ENCODE peak calls at places on chromosomes 12 and 14, in six cellular contexts. Q, I, H, C, M and B are unnamed samples.

GRCh38 chr12:109033239-109034196 is 12.7 kb upstream of the SVOP start:
- DNase-seq in I (no peak), Q (no peak), C (peak; percentile 36), H (no peak), M (no peak), B (no peak)

GRCh38 chr12:124915249-124916236 is 1.1 kb upstream of the UBC start:
- DNase-seq in H (peak; percentile 50), M (peak; percentile 70), I (no peak), C (peak; percentile 43), Q (peak; percentile 80), B (peak; percentile 59)

GRCh38 chr12:115871714-115872113 is 405.8 kb downstream of the MED13L start:
- DNase-seq in Q (peak; percentile 53), H (no peak), I (no peak), M (peak; percentile 24), C (peak; percentile 57), B (peak; percentile 23)

GRCh38 chr14:87829543-87829942 is 163.4 kb downstream of the GALC start:
- DNase-seq in Q (no peak), M (no peak), H (no peak), I (no peak), C (no peak), B (no peak)

GRCh38 chr12:113244015-113244983 is 23.0 kb downstream of the TPCN1 start:
- DNase-seq in Q (peak; percentile 82), H (peak; percentile 75), C (no peak), M (peak; percentile 59), I (no peak), B (peak; percentile 69)

GRCh38 chr14:105196228-105196960 is 15.3 kb upstream of the NUDT14 start:
- DNase-seq in C (no peak), Q (no peak), M (no peak), I (no peak), H (peak; percentile 68), B (no peak)

GRCh38 chr12:116780942-116781341 is 42.8 kb downstream of the RNFT2 start:
- DNase-seq in M (no peak), Q (no peak), C (no peak), H (no peak), I (no peak), B (no peak)

GRCh38 chr14:58171090-58171489 is 19.1 kb upstream of the ARMH4 start:
- DNase-seq in Q (peak; percentile 69), I (peak; percentile 43), M (peak; percentile 86), H (peak; percentile 71), C (peak; percentile 92), B (peak; percentile 85)

GRCh38 chr12:124422570-124423523 is 128.0 kb downstream of the RFLNA start:
- DNase-seq in H (peak; percentile 90), C (peak; percentile 87), M (peak; percentile 93), I (peak; percentile 84), Q (peak; percentile 94), B (peak; percentile 98)

GRCh38 chr14:31388687-31389413 is 31.5 kb downstream of the HEATR5A start:
- DNase-seq in H (no peak), M (peak; percentile 70), C (peak; percentile 71), I (no peak), Q (no peak), B (peak; percentile 55)

GRCh38 chr14:102417118-102417517 is 54.4 kb downstream of the TECPR2 start:
- DNase-seq in M (no peak), H (no peak), I (no peak), C (no peak), Q (no peak), B (no peak)

GRCh38 chr14:68263563-68264350 is 444.2 kb downstream of the RAD51B start:
- DNase-seq in Q (no peak), H (peak; percentile 84), M (no peak), I (no peak), C (peak; percentile 24), B (peak; percentile 51)

GRCh38 chr12:124036117-124037109 is 63.4 kb downstream of the ZNF664 start:
- DNase-seq in H (peak; percentile 60), Q (peak; percentile 32), I (peak; percentile 15), C (peak; percentile 58), M (peak; percentile 60), B (peak; percentile 58)

GRCh38 chr14:103205541-103205906 is 82.3 kb downstream of the TNFAIP2 start:
- DNase-seq in C (no peak), Q (no peak), M (no peak), H (no peak), I (no peak), B (peak; percentile 26)

GRCh38 chr12:117854339-117855012 is 114.3 kb downstream of the KSR2 start:
- DNase-seq in H (peak; percentile 52), M (peak; percentile 58), I (no peak), Q (peak; percentile 63), C (peak; percentile 52), B (peak; percentile 33)

GRCh38 chr12:28265435-28266042 is 75.3 kb downstream of the CCDC91 start:
- DNase-seq in I (no peak), C (no peak), Q (no peak), H (no peak), M (no peak), B (no peak)

GRCh38 chr12:28237423-28237822 is 47.2 kb downstream of the CCDC91 start:
- DNase-seq in I (no peak), M (peak; percentile 24), Q (no peak), H (no peak), C (no peak), B (no peak)

GRCh38 chr14:28709571-28710305 is 56.8 kb upstream of the FOXG1 start:
- DNase-seq in M (no peak), I (no peak), Q (no peak), H (no peak), C (no peak), B (no peak)

GRCh38 chr12:128606970-128607369 is 216.8 kb downstream of the SLC15A4 start:
- DNase-seq in H (no peak), Q (peak; percentile 32), C (no peak), M (no peak), I (no peak), B (no peak)

GRCh38 chr12:92270501-92270900 is 124.9 kb upstream of the BTG1 start:
- DNase-seq in M (no peak), H (no peak), C (no peak), Q (no peak), I (no peak), B (no peak)

GRCh38 chr12:92272301-92272964 is 126.8 kb upstream of the BTG1 start:
- DNase-seq in H (no peak), M (no peak), Q (no peak), C (no peak), I (no peak), B (no peak)

GRCh38 chr12:92275443-92276154 is 130.0 kb upstream of the BTG1 start:
- DNase-seq in C (no peak), H (no peak), M (no peak), Q (no peak), I (no peak), B (no peak)

DNA sequence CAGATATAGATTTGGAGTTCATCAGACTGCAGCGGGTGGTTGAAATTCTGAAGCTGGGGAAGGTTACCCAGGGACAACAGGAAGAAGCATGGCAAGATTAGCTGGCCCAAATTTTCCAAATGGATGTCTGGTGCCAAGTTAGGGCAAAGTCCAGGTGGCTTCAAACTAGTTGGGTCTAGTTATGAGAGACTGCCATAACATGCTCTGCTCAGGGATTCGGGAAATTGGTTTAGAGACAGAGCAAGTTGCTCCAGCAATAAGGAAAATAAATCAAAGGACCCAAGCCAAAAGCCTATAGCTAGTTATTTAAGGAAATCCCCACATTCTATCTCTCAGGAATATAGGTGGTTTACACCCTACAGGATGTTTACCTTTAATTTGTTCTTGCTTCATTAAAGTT is 125.7 kb upstream of the BTG1 start:
- DNase-seq in M (no peak), I (no peak), Q (peak; percentile 62), C (no peak), H (no peak), B (no peak)
- H3K4me3 ChIP-seq in M (no peak overlapping the region), I (no peak overlapping the region), Q (no peak overlapping the region), C (no peak overlapping the region), H (no peak overlapping the region), B (no peak overlapping the region)

GRCh38 chr14:21768116-21768874 is 94.7 kb upstream of the OR4E1 start:
- DNase-seq in Q (no peak), H (peak; percentile 38), M (peak; percentile 23), C (peak; percentile 34), I (no peak), B (peak; percentile 4)
- TF ChIP-seq CTCF in Q (peak; percentile 34), H (peak; percentile 46), M (peak; percentile 45), C (peak; percentile 49), I (peak; percentile 39), B (peak; percentile 24)

DNA sequence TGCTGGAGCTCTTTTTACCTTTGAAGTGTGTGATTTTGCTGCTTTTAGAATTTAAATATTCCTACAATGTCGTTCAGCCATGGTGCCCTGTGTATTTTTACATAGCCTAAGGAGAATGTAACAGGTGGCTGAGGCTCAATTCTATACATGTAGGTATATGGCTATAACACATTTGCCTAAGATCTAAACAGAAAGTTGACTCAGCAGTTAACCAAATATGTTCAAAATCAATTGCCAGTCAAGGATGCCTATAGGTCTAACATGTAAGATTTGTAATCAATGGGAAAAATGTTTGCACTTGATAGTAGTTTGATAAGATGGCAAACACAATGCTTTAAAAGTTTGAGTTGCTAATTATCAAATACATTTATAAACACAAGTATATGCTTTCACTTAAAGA is 8.2 kb downstream of the PAWR start:
- DNase-seq in I (no peak), C (no peak), Q (no peak), H (no peak), M (no peak), B (no peak)
- H3K4me3 ChIP-seq in I (no peak overlapping the region), C (no peak overlapping the region), Q (no peak overlapping the region), H (no peak overlapping the region), M (no peak overlapping the region), B (no peak overlapping the region)

GRCh38 chr14:25041484-25041883 is 8.5 kb downstream of the STXBP6 start:
- DNase-seq in C (no peak), Q (no peak), I (no peak), M (no peak), H (no peak), B (no peak)

GRCh38 chr14:25041898-25042297 is 8.0 kb downstream of the STXBP6 start:
- DNase-seq in M (no peak), Q (no peak), I (no peak), C (no peak), H (no peak), B (peak; percentile 12)

GRCh38 chr14:25039933-25040332 is 10.0 kb downstream of the STXBP6 start:
- DNase-seq in I (no peak), M (no peak), Q (no peak), C (no peak), H (no peak), B (no peak)

GRCh38 chr14:25044299-25044698 is 5.6 kb downstream of the STXBP6 start:
- DNase-seq in C (no peak), H (no peak), M (no peak), I (no peak), Q (no peak), B (no peak)

DNA sequence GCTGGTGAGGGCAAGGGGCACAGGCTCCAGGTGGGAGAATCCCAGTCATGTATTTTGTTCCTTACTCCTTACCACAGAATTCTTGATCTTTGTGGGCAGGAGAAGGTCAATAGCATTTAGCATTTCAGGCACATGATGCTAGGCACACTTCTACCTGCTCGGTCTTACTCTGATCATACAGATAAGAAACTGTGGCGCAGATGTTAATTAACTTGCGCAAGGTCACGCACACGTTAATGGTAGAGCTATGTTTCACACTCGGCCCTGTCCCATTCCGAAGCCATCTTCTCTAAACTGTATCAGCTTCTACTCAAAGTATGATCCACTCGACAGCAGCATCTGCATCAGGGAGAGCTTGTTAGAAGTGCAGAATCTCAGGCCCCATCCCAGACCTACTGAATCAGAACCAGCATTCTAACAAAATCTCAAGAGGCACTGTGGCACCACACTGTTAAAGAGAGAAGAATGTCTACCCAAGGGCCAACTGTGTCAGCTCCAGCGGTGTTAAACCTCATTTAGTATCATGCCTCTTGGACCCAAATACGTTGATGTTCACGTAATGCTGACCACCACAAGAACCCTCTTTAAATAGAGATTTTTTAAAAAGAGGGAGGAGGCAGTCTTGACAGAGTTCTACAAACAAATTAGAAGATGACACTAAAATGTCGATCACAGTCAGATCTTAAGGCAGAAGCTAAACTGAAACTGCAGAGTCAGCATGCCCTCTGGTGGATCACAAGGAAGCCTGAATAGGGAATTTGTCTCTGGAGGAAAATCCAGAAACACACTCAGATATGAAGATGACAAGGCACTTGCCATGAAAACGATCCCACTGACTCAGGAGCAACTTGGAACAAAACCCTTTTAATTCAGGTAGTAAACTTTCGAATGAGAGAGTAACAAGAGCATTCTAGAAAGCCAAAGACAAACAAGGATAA is 7.3 kb downstream of the STXBP6 start:
- DNase-seq in I (no peak), Q (peak; percentile 62), M (peak; percentile 62), H (peak; percentile 8), C (peak; percentile 87), B (peak; percentile 80)
- TF ChIP-seq CTCF in I (peak; percentile 59), Q (peak; percentile 50), M (peak; percentile 38), H (peak; percentile 27), C (peak; percentile 84), B (peak; percentile 84)